ENCODE peak calls at places on chromosomes 13 and 19, in five cellular contexts. One of them, this sample, is unnamed.

GRCh38 chr13:61036715-61037114 is 378.9 kb downstream of the PCDH20 start:
- DNase-seq in choroid plexus epithelial cell: no peak
- DNase-seq in glutamatergic neuron: no peak
- DNase-seq in AG09309: no peak
- DNase-seq in breast epithelium: no peak
- DNase-seq in this sample: no peak

GRCh38 chr13:93689333-93689732 is 462.7 kb downstream of the GPC6 start:
- DNase-seq in AG09309: no peak
- DNase-seq in choroid plexus epithelial cell: no peak
- DNase-seq in glutamatergic neuron: no peak
- DNase-seq in breast epithelium: no peak
- DNase-seq in this sample: no peak

GRCh38 chr13:51729853-51730553 is 74.0 kb downstream of the DHRS12 start:
- DNase-seq in choroid plexus epithelial cell: peak; percentile 93
- DNase-seq in glutamatergic neuron: no peak
- DNase-seq in breast epithelium: no peak
- DNase-seq in AG09309: peak; percentile 57
- DNase-seq in this sample: no peak

GRCh38 chr13:76663941-76664340 is 222.3 kb downstream of the KCTD12 start:
- DNase-seq in glutamatergic neuron: no peak
- DNase-seq in breast epithelium: no peak
- DNase-seq in choroid plexus epithelial cell: peak; percentile 76
- DNase-seq in AG09309: no peak
- DNase-seq in this sample: no peak

GRCh38 chr13:111424134-111424533 is 103.7 kb downstream of the TEX29 start:
- DNase-seq in AG09309: no peak
- DNase-seq in breast epithelium: no peak
- DNase-seq in choroid plexus epithelial cell: no peak
- DNase-seq in glutamatergic neuron: no peak
- DNase-seq in this sample: no peak

GRCh38 chr19:53785196-53785889 is 38.8 kb downstream of the NLRP12 start:
- DNase-seq in choroid plexus epithelial cell: no peak
- DNase-seq in AG09309: no peak
- DNase-seq in breast epithelium: no peak
- DNase-seq in glutamatergic neuron: no peak
- DNase-seq in this sample: no peak

GRCh38 chr13:29845440-29846056 is 4.9 kb downstream of the UBL3 start:
- DNase-seq in choroid plexus epithelial cell: peak; percentile 50
- DNase-seq in breast epithelium: no peak
- DNase-seq in glutamatergic neuron: no peak
- DNase-seq in AG09309: no peak
- DNase-seq in this sample: no peak

GRCh38 chr13:42760949-42761348 is 20.4 kb upstream of the FAM216B start:
- DNase-seq in breast epithelium: no peak
- DNase-seq in AG09309: no peak
- DNase-seq in choroid plexus epithelial cell: peak; percentile 53
- DNase-seq in glutamatergic neuron: no peak
- DNase-seq in this sample: no peak

GRCh38 chr13:32824061-32824460 is 192.2 kb upstream of the KL start:
- DNase-seq in glutamatergic neuron: no peak
- DNase-seq in AG09309: no peak
- DNase-seq in breast epithelium: no peak
- DNase-seq in choroid plexus epithelial cell: no peak
- DNase-seq in this sample: no peak

GRCh38 chr19:1017115-1017905 is 3.6 kb downstream of the TMEM259 start:
- DNase-seq in breast epithelium: no peak
- DNase-seq in choroid plexus epithelial cell: no peak
- DNase-seq in AG09309: no peak
- DNase-seq in glutamatergic neuron: no peak
- DNase-seq in this sample: no peak

GRCh38 chr19:49560358-49560900 is 19.9 kb downstream of the NOSIP start:
- DNase-seq in choroid plexus epithelial cell: no peak
- DNase-seq in glutamatergic neuron: no peak
- DNase-seq in AG09309: no peak
- DNase-seq in breast epithelium: no peak
- DNase-seq in this sample: no peak

GRCh38 chr19:16164222-16164890 is 9.0 kb downstream of the CIB3 start:
- DNase-seq in glutamatergic neuron: no peak
- DNase-seq in breast epithelium: no peak
- DNase-seq in AG09309: no peak
- DNase-seq in choroid plexus epithelial cell: no peak
- DNase-seq in this sample: no peak

GRCh38 chr13:94419304-94419943 is 60.1 kb downstream of the DCT start:
- DNase-seq in AG09309: no peak
- DNase-seq in glutamatergic neuron: no peak
- DNase-seq in breast epithelium: no peak
- DNase-seq in choroid plexus epithelial cell: peak; percentile 78
- DNase-seq in this sample: no peak

GRCh38 chr19:35360880-35361420 is 2.7 kb downstream of the FFAR3 start:
- DNase-seq in glutamatergic neuron: no peak
- DNase-seq in breast epithelium: peak; percentile 31
- DNase-seq in AG09309: no peak
- DNase-seq in choroid plexus epithelial cell: no peak
- DNase-seq in this sample: no peak

GRCh38 chr13:36395280-36395679 is 37.0 kb upstream of the CCNA1 start:
- DNase-seq in breast epithelium: no peak
- DNase-seq in choroid plexus epithelial cell: peak; percentile 85
- DNase-seq in glutamatergic neuron: no peak
- DNase-seq in AG09309: peak; percentile 46
- DNase-seq in this sample: no peak

GRCh38 chr19:42343344-42344110 is 18.1 kb downstream of the MEGF8 start:
- DNase-seq in glutamatergic neuron: no peak
- DNase-seq in breast epithelium: no peak
- DNase-seq in choroid plexus epithelial cell: no peak
- DNase-seq in AG09309: no peak
- DNase-seq in this sample: peak; percentile 48

GRCh38 chr19:54692294-54692615 is 29.5 kb downstream of the LILRB4 start:
- DNase-seq in glutamatergic neuron: no peak
- DNase-seq in breast epithelium: no peak
- DNase-seq in choroid plexus epithelial cell: no peak
- DNase-seq in AG09309: no peak
- DNase-seq in this sample: no peak

GRCh38 chr19:7917292-7918061 is 2.7 kb upstream of the SNAPC2 start:
- DNase-seq in breast epithelium: no peak
- DNase-seq in glutamatergic neuron: peak; percentile 80
- DNase-seq in choroid plexus epithelial cell: peak; percentile 62
- DNase-seq in AG09309: no peak
- DNase-seq in this sample: peak; percentile 77
- TF ChIP-seq CTCF in breast epithelium: peak; percentile 23
- TF ChIP-seq CTCF in glutamatergic neuron: peak; percentile 32
- TF ChIP-seq CTCF in choroid plexus epithelial cell: peak; percentile 58
- TF ChIP-seq CTCF in AG09309: peak; percentile 65
- TF ChIP-seq CTCF in this sample: no peak

DNA sequence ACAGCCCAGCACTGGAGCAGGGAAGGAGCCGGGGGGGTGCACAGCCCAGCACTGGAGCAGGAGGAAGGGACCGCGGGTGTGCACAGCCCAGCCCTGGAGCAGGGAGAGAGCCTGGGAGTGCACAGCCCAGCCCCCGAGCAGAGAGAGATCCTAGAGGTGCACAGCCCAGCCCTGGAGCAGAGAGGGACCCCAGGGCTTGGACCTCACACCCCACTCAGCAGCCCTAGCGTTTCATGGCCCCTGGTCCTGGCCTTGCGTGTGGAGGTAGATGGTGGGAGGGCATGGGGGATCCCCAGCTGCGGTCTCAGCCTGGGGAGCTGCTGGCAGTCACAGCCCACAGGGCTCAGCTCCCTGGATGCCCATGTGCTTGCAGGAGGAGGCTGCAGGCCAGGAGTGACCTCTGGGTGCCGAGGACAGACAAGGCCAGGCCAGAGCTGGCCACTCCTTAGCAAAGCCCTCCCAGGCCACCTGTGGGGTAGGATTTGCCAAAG is 25.1 kb downstream of the GAS6 start:
- DNase-seq in glutamatergic neuron: peak; percentile 22
- DNase-seq in AG09309: no peak
- DNase-seq in breast epithelium: no peak
- DNase-seq in choroid plexus epithelial cell: no peak
- DNase-seq in this sample: no peak
- TF ChIP-seq CTCF in glutamatergic neuron: no peak
- TF ChIP-seq CTCF in AG09309: no peak
- TF ChIP-seq CTCF in breast epithelium: no peak
- TF ChIP-seq CTCF in choroid plexus epithelial cell: no peak
- TF ChIP-seq CTCF in this sample: no peak

GRCh38 chr19:41339936-41340335 is 13.8 kb downstream of the TGFB1 start:
- DNase-seq in glutamatergic neuron: no peak
- DNase-seq in choroid plexus epithelial cell: no peak
- DNase-seq in breast epithelium: no peak
- DNase-seq in AG09309: no peak
- DNase-seq in this sample: no peak

GRCh38 chr19:41344162-41344561 is 9.6 kb downstream of the TGFB1 start:
- DNase-seq in breast epithelium: no peak
- DNase-seq in glutamatergic neuron: no peak
- DNase-seq in choroid plexus epithelial cell: no peak
- DNase-seq in AG09309: no peak
- DNase-seq in this sample: no peak

DNA sequence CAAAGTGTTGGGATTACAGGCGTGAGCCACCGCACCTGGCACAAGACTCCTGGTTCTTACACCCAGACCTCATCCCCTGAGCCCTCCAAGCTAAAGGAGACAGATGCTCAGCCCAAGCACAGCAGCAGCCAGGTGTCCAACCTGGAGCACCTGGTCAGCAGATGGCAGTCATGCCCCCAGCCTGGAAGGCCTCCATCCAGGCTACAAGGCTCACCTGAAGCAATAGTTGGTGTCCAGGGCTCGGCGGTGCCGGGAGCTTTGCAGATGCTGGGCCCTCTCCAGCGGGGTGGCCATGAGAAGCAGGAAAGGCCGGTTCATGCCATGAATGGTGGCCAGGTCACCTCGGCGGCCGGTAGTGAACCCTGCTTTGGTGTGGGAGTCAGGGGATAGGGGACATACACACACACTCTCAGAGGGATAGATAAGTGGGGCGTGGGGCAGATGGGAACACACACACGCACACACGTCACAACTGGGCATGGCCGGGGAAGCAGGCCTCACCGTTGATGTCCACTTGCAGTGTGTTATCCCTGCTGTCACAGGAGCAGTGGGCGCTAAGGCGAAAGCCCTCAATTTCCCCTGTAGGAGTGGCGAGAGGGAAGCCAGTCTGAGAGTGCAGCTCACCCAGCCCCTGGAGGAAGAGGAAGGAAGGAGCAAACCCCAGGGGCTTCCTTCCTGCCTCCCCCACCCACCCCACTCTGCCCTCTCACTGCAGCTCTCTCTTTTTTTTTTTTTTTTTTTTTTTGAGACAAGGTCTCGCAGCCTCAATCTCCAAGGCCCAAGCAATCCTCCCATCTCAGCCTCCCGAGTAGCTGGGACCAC is 11.8 kb downstream of the TGFB1 start:
- DNase-seq in breast epithelium: no peak
- DNase-seq in choroid plexus epithelial cell: no peak
- DNase-seq in AG09309: no peak
- DNase-seq in glutamatergic neuron: no peak
- DNase-seq in this sample: no peak
- TF ChIP-seq CTCF in breast epithelium: no peak
- TF ChIP-seq CTCF in choroid plexus epithelial cell: no peak
- TF ChIP-seq CTCF in AG09309: no peak
- TF ChIP-seq CTCF in glutamatergic neuron: no peak
- TF ChIP-seq CTCF in this sample: no peak

GRCh38 chr19:28641395-28641794 is 571.6 kb downstream of the UQCRFS1 start:
- DNase-seq in glutamatergic neuron: peak; percentile 29
- DNase-seq in AG09309: no peak
- DNase-seq in breast epithelium: no peak
- DNase-seq in choroid plexus epithelial cell: no peak
- DNase-seq in this sample: no peak
- TF ChIP-seq CTCF in glutamatergic neuron: no peak
- TF ChIP-seq CTCF in AG09309: peak; percentile 28
- TF ChIP-seq CTCF in breast epithelium: no peak
- TF ChIP-seq CTCF in choroid plexus epithelial cell: peak; percentile 29
- TF ChIP-seq CTCF in this sample: no peak

This sample was measured in endothelial cell.